ENCODE peak calls at places on chromosomes 7 and 10, in five cellular contexts. One of them, this sample, is unnamed.
A peak's percentile ranks its signal among the peaks of the same experiment; 100 is the strongest.

GRCh38 chr7:96228760-96229159 is 93.1 kb downstream of the SLC25A13 start:
- DNase-seq in NCI-H1105 treated with DMSO at 0.1 percent for 48 hours: no peak
- DNase-seq in naive thymus-derived CD4-positive, alpha-beta T cell: no peak
- DNase-seq in HEK293T: no peak
- DNase-seq in stimulated activated CD8-positive, alpha-beta memory T cell treated with anti-CD3 and anti-CD28 coated beads, Interleukin-15, amount 100 ng/mL, for 24 hours: no peak
- DNase-seq in this sample: no peak

GRCh38 chr10:25778646-25779045 is 155.4 kb upstream of the MYO3A start:
- DNase-seq in HEK293T: no peak
- DNase-seq in NCI-H1105 treated with DMSO at 0.1 percent for 48 hours: no peak
- DNase-seq in stimulated activated CD8-positive, alpha-beta memory T cell treated with anti-CD3 and anti-CD28 coated beads, Interleukin-15, amount 100 ng/mL, for 24 hours: no peak
- DNase-seq in naive thymus-derived CD4-positive, alpha-beta T cell: no peak
- DNase-seq in this sample: no peak

GRCh38 chr10:58104419-58104818 is 163.3 kb downstream of the IPMK start:
- DNase-seq in naive thymus-derived CD4-positive, alpha-beta T cell: no peak
- DNase-seq in NCI-H1105 treated with DMSO at 0.1 percent for 48 hours: no peak
- DNase-seq in HEK293T: no peak
- DNase-seq in stimulated activated CD8-positive, alpha-beta memory T cell treated with anti-CD3 and anti-CD28 coated beads, Interleukin-15, amount 100 ng/mL, for 24 hours: no peak
- DNase-seq in this sample: no peak

GRCh38 chr7:156942708-156943090 is 6.8 kb upstream of the NOM1 start:
- DNase-seq in NCI-H1105 treated with DMSO at 0.1 percent for 48 hours: no peak
- DNase-seq in HEK293T: no peak
- DNase-seq in stimulated activated CD8-positive, alpha-beta memory T cell treated with anti-CD3 and anti-CD28 coated beads, Interleukin-15, amount 100 ng/mL, for 24 hours: no peak
- DNase-seq in naive thymus-derived CD4-positive, alpha-beta T cell: no peak
- DNase-seq in this sample: no peak

GRCh38 chr10:35089641-35090161 is 440 bp downstream of the CUL2 start:
- DNase-seq in HEK293T: peak; percentile 21
- DNase-seq in stimulated activated CD8-positive, alpha-beta memory T cell treated with anti-CD3 and anti-CD28 coated beads, Interleukin-15, amount 100 ng/mL, for 24 hours: no peak
- DNase-seq in NCI-H1105 treated with DMSO at 0.1 percent for 48 hours: peak; percentile 11
- DNase-seq in naive thymus-derived CD4-positive, alpha-beta T cell: peak; percentile 34
- DNase-seq in this sample: peak; percentile 28

GRCh38 chr10:112804036-112804435 is 146.0 kb upstream of the TCF7L2 start:
- DNase-seq in stimulated activated CD8-positive, alpha-beta memory T cell treated with anti-CD3 and anti-CD28 coated beads, Interleukin-15, amount 100 ng/mL, for 24 hours: no peak
- DNase-seq in naive thymus-derived CD4-positive, alpha-beta T cell: no peak
- DNase-seq in HEK293T: no peak
- DNase-seq in NCI-H1105 treated with DMSO at 0.1 percent for 48 hours: peak; percentile 66
- DNase-seq in this sample: no peak

GRCh38 chr10:24901686-24902399 is 50.6 kb downstream of the PRTFDC1 start:
- DNase-seq in naive thymus-derived CD4-positive, alpha-beta T cell: no peak
- DNase-seq in NCI-H1105 treated with DMSO at 0.1 percent for 48 hours: no peak
- DNase-seq in stimulated activated CD8-positive, alpha-beta memory T cell treated with anti-CD3 and anti-CD28 coated beads, Interleukin-15, amount 100 ng/mL, for 24 hours: no peak
- DNase-seq in HEK293T: no peak
- DNase-seq in this sample: no peak

GRCh38 chr10:114319406-114320248 is 80.6 kb downstream of the VWA2 start:
- DNase-seq in HEK293T: no peak
- DNase-seq in naive thymus-derived CD4-positive, alpha-beta T cell: no peak
- DNase-seq in stimulated activated CD8-positive, alpha-beta memory T cell treated with anti-CD3 and anti-CD28 coated beads, Interleukin-15, amount 100 ng/mL, for 24 hours: no peak
- DNase-seq in NCI-H1105 treated with DMSO at 0.1 percent for 48 hours: no peak
- DNase-seq in this sample: no peak

GRCh38 chr10:79073784-79074432 is 5.1 kb downstream of the ZMIZ1 start:
- DNase-seq in naive thymus-derived CD4-positive, alpha-beta T cell: no peak
- DNase-seq in HEK293T: no peak
- DNase-seq in NCI-H1105 treated with DMSO at 0.1 percent for 48 hours: peak; percentile 9
- DNase-seq in stimulated activated CD8-positive, alpha-beta memory T cell treated with anti-CD3 and anti-CD28 coated beads, Interleukin-15, amount 100 ng/mL, for 24 hours: no peak
- DNase-seq in this sample: no peak

GRCh38 chr7:94466516-94466915 is 43.1 kb upstream of the CASD1 start:
- DNase-seq in stimulated activated CD8-positive, alpha-beta memory T cell treated with anti-CD3 and anti-CD28 coated beads, Interleukin-15, amount 100 ng/mL, for 24 hours: no peak
- DNase-seq in naive thymus-derived CD4-positive, alpha-beta T cell: no peak
- DNase-seq in NCI-H1105 treated with DMSO at 0.1 percent for 48 hours: no peak
- DNase-seq in HEK293T: no peak
- DNase-seq in this sample: no peak

GRCh38 chr7:53326634-53327033 is 291.2 kb downstream of the POM121L12 start:
- DNase-seq in NCI-H1105 treated with DMSO at 0.1 percent for 48 hours: no peak
- DNase-seq in stimulated activated CD8-positive, alpha-beta memory T cell treated with anti-CD3 and anti-CD28 coated beads, Interleukin-15, amount 100 ng/mL, for 24 hours: no peak
- DNase-seq in naive thymus-derived CD4-positive, alpha-beta T cell: no peak
- DNase-seq in HEK293T: no peak
- DNase-seq in this sample: no peak

GRCh38 chr10:96651998-96652431 is 65.2 kb upstream of the TM9SF3 start:
- DNase-seq in naive thymus-derived CD4-positive, alpha-beta T cell: no peak
- DNase-seq in HEK293T: no peak
- DNase-seq in stimulated activated CD8-positive, alpha-beta memory T cell treated with anti-CD3 and anti-CD28 coated beads, Interleukin-15, amount 100 ng/mL, for 24 hours: no peak
- DNase-seq in NCI-H1105 treated with DMSO at 0.1 percent for 48 hours: no peak
- DNase-seq in this sample: peak; percentile 58